ENCODE peak calls at places on chromosomes 4 and X, in four cellular contexts. U, A, P and L are unnamed samples.
A peak's percentile ranks its signal among the peaks of the same experiment; 100 is the strongest.

GRCh38 chrX:128458888-128459287 is 406.7 kb upstream of the ACTRT1 start:
- DNase-seq in U (peak; percentile 84), A (no peak), P (no peak), L (peak; percentile 35)

GRCh38 chr4:68476191-68476590 is 28.9 kb downstream of the TMPRSS11E start:
- DNase-seq in U (no peak), A (no peak), P (no peak), L (no peak)

GRCh38 chrX:12770440-12770839 is 20.8 kb upstream of the PRPS2 start:
- DNase-seq in U (peak; percentile 29), A (no peak), P (no peak), L (no peak)

GRCh38 chrX:17007134-17007768 is 60.8 kb downstream of the REPS2 start:
- DNase-seq in U (no peak), A (no peak), P (no peak), L (no peak)

GRCh38 chr4:181161669-181162068 is 1081.5 kb upstream of the TENM3 start:
- DNase-seq in U (peak; percentile 16), A (no peak), P (no peak), L (no peak)

GRCh38 chr4:26909369-26909768 is 48.7 kb downstream of the STIM2 start:
- DNase-seq in U (no peak), A (no peak), P (no peak), L (no peak)

GRCh38 chr4:3321295-3321889 is 28.6 kb downstream of the RGS12 start:
- DNase-seq in U (no peak), A (no peak), P (peak; percentile 68), L (no peak)

GRCh38 chrX:35711281-35711680 is 86.9 kb upstream of the MAGEB16 start:
- DNase-seq in U (no peak), A (no peak), P (no peak), L (no peak)

GRCh38 chrX:119067023-119067739 is 5.6 kb upstream of the CT47C1 start:
- DNase-seq in U (peak; percentile 46), A (peak; percentile 67), P (peak; percentile 48), L (no peak)

GRCh38 chr4:5784960-5785611 is 74.1 kb downstream of the EVC start:
- DNase-seq in U (no peak), A (no peak), P (peak; percentile 44), L (no peak)

GRCh38 chrX:40207626-40208025 is 109.9 kb upstream of the BCOR start:
- DNase-seq in U (peak; percentile 12), A (no peak), P (no peak), L (no peak)

GRCh38 chr4:156594619-156595018 is 377.0 kb downstream of the PDGFC start:
- DNase-seq in U (peak; percentile 50), A (peak; percentile 41), P (peak; percentile 76), L (no peak)

GRCh38 chrX:21985332-21985777 is 44.8 kb downstream of the SMS start:
- DNase-seq in U (peak; percentile 65), A (peak; percentile 69), P (peak; percentile 45), L (no peak)

GRCh38 chr4:40734497-40734896 is 15.3 kb upstream of the NSUN7 start:
- DNase-seq in U (no peak), A (no peak), P (no peak), L (no peak)

GRCh38 chr4:21879187-21879586 is 69.4 kb downstream of the KCNIP4 start:
- DNase-seq in U (no peak), A (no peak), P (no peak), L (no peak)

GRCh38 chr4:150280081-150280950 is 202.1 kb downstream of the DCLK2 start:
- DNase-seq in U (peak; percentile 87), A (no peak), P (no peak), L (peak; percentile 79)

GRCh38 chr4:7411896-7412585 is 22.7 kb downstream of the PSAPL1 start:
- DNase-seq in U (no peak), A (peak; percentile 10), P (no peak), L (no peak)

GRCh38 chr4:148980782-148981181 is 538.6 kb upstream of the NR3C2 start:
- DNase-seq in U (no peak), A (no peak), P (no peak), L (no peak)

GRCh38 chr4:120873554-120873953 is 49.0 kb downstream of the PRDM5 start:
- DNase-seq in U (no peak), A (no peak), P (no peak), L (no peak)
- TF ChIP-seq CTCF in U (no peak), A (no peak), P (no peak), L (peak; percentile 20)

GRCh38 chr4:102057122-102057521 is 266.6 kb downstream of the BANK1 start:
- DNase-seq in U (no peak), A (no peak), P (no peak), L (no peak)

GRCh38 chr4:102061133-102061532 is 270.6 kb downstream of the BANK1 start:
- DNase-seq in U (no peak), A (no peak), P (no peak), L (no peak)

GRCh38 chr4:102055805-102056204 is 265.3 kb downstream of the BANK1 start:
- DNase-seq in U (no peak), A (no peak), P (no peak), L (no peak)
- TF ChIP-seq CTCF in U (no peak), A (no peak), P (no peak), L (no peak)

DNA sequence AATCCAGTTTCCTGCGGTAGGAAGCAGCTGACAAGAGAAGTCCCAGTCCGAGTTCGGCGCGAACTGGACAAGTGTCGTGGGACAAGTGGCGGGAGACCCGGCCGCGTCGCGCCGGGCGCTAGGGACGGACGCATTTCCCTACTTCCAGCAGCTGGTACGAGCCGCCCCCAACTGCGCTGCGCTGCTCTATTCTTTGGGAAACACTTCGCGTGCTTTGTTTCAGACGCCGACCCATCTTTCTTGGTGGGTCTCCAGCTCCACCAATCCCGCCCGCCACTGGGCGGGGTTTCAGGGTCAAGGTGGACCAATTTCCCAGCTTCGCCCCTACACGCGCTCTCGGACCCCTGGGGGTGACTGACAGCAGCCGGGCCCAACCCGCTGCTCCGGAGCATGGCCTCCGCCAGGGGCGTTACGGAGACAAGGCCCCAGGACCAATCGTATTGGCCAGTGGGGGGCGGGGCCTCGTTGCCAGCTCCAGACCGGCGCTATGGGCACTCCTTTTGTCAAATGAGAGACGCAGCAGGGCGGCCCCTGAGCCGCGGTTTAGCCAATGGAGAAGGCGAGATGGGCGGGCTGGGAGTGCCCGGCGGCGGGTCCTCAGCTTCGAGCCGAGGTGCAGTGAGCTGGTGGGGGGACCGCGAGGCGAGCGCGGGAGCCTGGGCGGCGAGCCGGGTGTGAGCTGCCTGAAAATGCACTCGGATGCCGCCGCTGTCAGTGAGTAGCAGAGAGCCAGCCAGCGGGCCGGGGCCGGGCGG is at the start of gene DCUN1D4:
- DNase-seq in U (peak; percentile 96), A (peak; percentile 100), P (peak; percentile 100), L (peak; percentile 86)
- TF ChIP-seq CTCF in U (peak; percentile 49), A (peak; percentile 60), P (peak; percentile 30), L (peak; percentile 37)

GRCh38 chrX:77733342-77733741 is 52.7 kb downstream of the ATRX start:
- DNase-seq in U (no peak), A (no peak), P (no peak), L (no peak)

DNA sequence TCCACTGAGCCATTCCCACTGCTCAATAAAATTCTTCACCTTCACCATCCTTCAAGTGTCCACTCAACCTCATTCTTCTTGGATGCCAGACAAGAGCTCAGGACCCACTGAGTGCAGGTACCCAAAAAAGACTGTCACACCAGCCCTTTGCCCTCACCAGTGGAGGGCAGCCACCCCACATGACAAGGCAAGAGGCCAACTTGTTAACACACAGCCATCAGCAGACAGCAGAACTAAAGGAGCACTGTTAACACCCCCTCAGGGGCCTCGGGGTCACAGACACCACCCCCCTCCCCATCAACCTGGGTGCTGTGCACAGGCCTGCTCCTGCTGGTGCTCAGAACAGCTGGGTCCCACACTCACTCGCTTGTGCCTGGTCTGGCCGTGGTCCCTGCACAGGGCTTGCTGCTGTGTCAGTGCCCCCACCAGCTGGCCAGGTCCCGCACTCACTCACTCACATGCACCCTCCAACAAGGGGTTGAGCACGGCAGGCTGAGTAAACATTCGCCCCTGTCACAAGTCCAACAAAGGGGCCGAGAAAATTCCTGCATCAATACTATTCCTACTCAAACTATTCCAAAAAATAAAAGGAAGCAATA is 54.1 kb downstream of the ATRX start:
- DNase-seq in U (no peak), A (no peak), P (no peak), L (no peak)
- TF ChIP-seq CTCF in U (no peak), A (no peak), P (no peak), L (no peak)